ENCODE peak calls at places on chromosomes 12 and 14, in nine cellular contexts. Y, H, I, Q, O, W, A, T and J are unnamed samples.

GRCh38 chr14:105528197-105528858 is 1.9 kb downstream of the TMEM121 start:
- DNase-seq in Y (peak), H (peak), I (peak), Q (peak), O (peak), W (peak), A (peak), T (peak), J (peak)

GRCh38 chr14:79271122-79271521 is 940.2 kb downstream of the DIO2 start:
- DNase-seq in Y (no peak), H (no peak), I (no peak), Q (no peak), O (no peak), W (no peak), A (no peak), T (no peak), J (no peak)

GRCh38 chr14:69300601-69301221 is 40.8 kb downstream of the GALNT16 start:
- DNase-seq in Y (no peak), H (no peak), I (no peak), Q (no peak), O (no peak), W (no peak), A (no peak), T (no peak), J (no peak)

GRCh38 chr14:64772394-64772950 is 68.2 kb downstream of the PLEKHG3 start:
- DNase-seq in Y (no peak), H (no peak), I (no peak), Q (no peak), O (no peak), W (peak), A (no peak), T (no peak), J (no peak)

GRCh38 chr12:56104815-56105476 is 587 bp downstream of the PA2G4 start:
- DNase-seq in Y (no peak), H (peak), I (no peak), Q (no peak), O (peak), W (peak), A (no peak), T (no peak), J (no peak)

GRCh38 chr12:32264995-32265394 is 134.4 kb upstream of the FGD4 start:
- DNase-seq in Y (no peak), H (no peak), I (no peak), Q (no peak), O (no peak), W (no peak), A (no peak), T (peak), J (peak)

GRCh38 chr14:60311417-60311816 is 62.4 kb downstream of the PPM1A start:
- DNase-seq in Y (no peak), H (no peak), I (no peak), Q (no peak), O (peak), W (no peak), A (no peak), T (peak), J (no peak)

GRCh38 chr12:124406043-124406442 is 111.2 kb downstream of the RFLNA start:
- DNase-seq in Y (no peak), H (no peak), I (no peak), Q (no peak), O (no peak), W (no peak), A (no peak), T (no peak), J (no peak)

GRCh38 chr12:95767703-95768102 is 22.9 kb downstream of the NTN4 start:
- DNase-seq in Y (no peak), H (no peak), I (no peak), Q (no peak), O (no peak), W (no peak), A (no peak), T (no peak), J (no peak)

GRCh38 chr14:95496690-95497241 is 19.7 kb downstream of the SYNE3 start:
- DNase-seq in Y (no peak), H (no peak), I (no peak), Q (no peak), O (no peak), W (no peak), A (peak), T (no peak), J (no peak)

GRCh38 chr12:55651314-55651703 is 14.6 kb downstream of the OR10P1 start:
- DNase-seq in Y (no peak), H (no peak), I (no peak), Q (no peak), O (no peak), W (no peak), A (no peak), T (no peak), J (no peak)

GRCh38 chr12:29041621-29042020 is 107.5 kb upstream of the FAR2 start:
- DNase-seq in Y (no peak), H (no peak), I (no peak), Q (no peak), O (peak), W (no peak), A (peak), T (peak), J (no peak)

GRCh38 chr12:130742112-130742511 is 26.0 kb upstream of the RIMBP2 start:
- DNase-seq in Y (peak), H (no peak), I (no peak), Q (no peak), O (no peak), W (no peak), A (no peak), T (no peak), J (no peak)

GRCh38 chr14:61153436-61153835 is 127.7 kb downstream of the TMEM30B start:
- DNase-seq in Y (peak), H (no peak), I (no peak), Q (no peak), O (no peak), W (peak), A (no peak), T (no peak), J (no peak)

GRCh38 chr14:76644875-76645518 is 116.3 kb upstream of the VASH1 start:
- DNase-seq in Y (peak), H (no peak), I (no peak), Q (no peak), O (peak), W (no peak), A (peak), T (no peak), J (peak)

GRCh38 chr12:2629051-2629450 is 165.7 kb upstream of the FKBP4 start:
- DNase-seq in Y (no peak), H (no peak), I (no peak), Q (no peak), O (no peak), W (no peak), A (no peak), T (no peak), J (no peak)

GRCh38 chr14:44448816-44449411 is 58.2 kb downstream of the FSCB start:
- DNase-seq in Y (no peak), H (no peak), I (no peak), Q (no peak), O (no peak), W (no peak), A (no peak), T (no peak), J (no peak)

GRCh38 chr12:42744539-42745156 is 155.1 kb upstream of the PRICKLE1 start:
- DNase-seq in Y (no peak), H (no peak), I (no peak), Q (no peak), O (peak), W (no peak), A (no peak), T (peak), J (peak)

GRCh38 chr12:113086249-113087164 is 30.0 kb downstream of the DTX1 start:
- DNase-seq in Y (no peak), H (peak), I (peak), Q (no peak), O (no peak), W (no peak), A (no peak), T (no peak), J (no peak)

GRCh38 chr14:78341827-78342389 is 171.7 kb downstream of the NRXN3 start:
- DNase-seq in Y (no peak), H (no peak), I (no peak), Q (no peak), O (no peak), W (peak), A (no peak), T (no peak), J (no peak)

GRCh38 chr12:65999564-66000280 is 130.8 kb downstream of the LLPH start:
- DNase-seq in Y (no peak), H (no peak), I (no peak), Q (no peak), O (peak), W (no peak), A (no peak), T (no peak), J (no peak)